ENCODE peak calls at places on chromosomes 12 and 14, in four cellular contexts. Z, Y, K and T are unnamed samples.

GRCh38 chr12:67925077-67925476 is 64.2 kb upstream of the IFNG-AS1 start:
- DNase-seq in K (no peak), Y (no peak), Z (no peak), T (no peak)

GRCh38 chr14:82046512-82047226 is 513.0 kb upstream of the SEL1L start:
- DNase-seq in Z (no peak), K (no peak), Y (no peak), T (no peak)

GRCh38 chr14:100955201-100955600 is 51.7 kb upstream of the RTL1 start:
- DNase-seq in Y (peak), Z (no peak), K (no peak), T (no peak)

GRCh38 chr12:29961231-29961630 is 177.5 kb upstream of the TMTC1 start:
- DNase-seq in K (no peak), Y (no peak), Z (no peak), T (no peak)

GRCh38 chr12:59472273-59472672 is 123.6 kb upstream of the SLC16A7 start:
- DNase-seq in K (no peak), Z (no peak), Y (no peak), T (no peak)

GRCh38 chr14:33509927-33510535 is 440.8 kb downstream of the EGLN3 start:
- DNase-seq in Z (no peak), K (peak), Y (peak), T (no peak)

GRCh38 chr12:100164153-100164704 is 21.6 kb upstream of the BLTP3B start:
- DNase-seq in Y (no peak), K (no peak), Z (no peak), T (no peak)

GRCh38 chr12:82996168-82996812 is 309.6 kb downstream of the TMTC2 start:
- DNase-seq in Z (peak), K (no peak), Y (no peak), T (no peak)

GRCh38 chr12:11719678-11720099 is 70.2 kb downstream of the ETV6 start:
- DNase-seq in K (no peak), Z (no peak), Y (peak), T (peak)

GRCh38 chr12:78146365-78146772 is 315.7 kb downstream of the NAV3 start:
- DNase-seq in Y (peak), Z (no peak), K (no peak), T (no peak)

GRCh38 chr14:57078054-57078453 is 190.7 kb downstream of the EXOC5 start:
- DNase-seq in Z (no peak), K (no peak), Y (no peak), T (no peak)

GRCh38 chr12:3200032-3200617 is 122.9 kb downstream of the TSPAN9 start:
- DNase-seq in Y (peak), K (peak), Z (peak), T (peak)

GRCh38 chr14:105082703-105083102 is 17.5 kb upstream of the GPR132 start:
- DNase-seq in K (no peak), Y (no peak), Z (no peak), T (no peak)

GRCh38 chr12:101204598-101205304 is 5.3 kb downstream of the SLC5A8 start:
- DNase-seq in K (no peak), Z (no peak), Y (peak), T (peak)

GRCh38 chr14:99772371-99773283 is 20.6 kb upstream of the EML1 start:
- DNase-seq in Y (no peak), K (no peak), Z (no peak), T (no peak)

GRCh38 chr12:34363050-34363673 is 340.9 kb downstream of the ALG10 start:
- DNase-seq in K (no peak), Y (peak), Z (no peak), T (no peak)

GRCh38 chr14:56813143-56813551 is 2.9 kb upstream of the OTX2 start:
- DNase-seq in Y (no peak), K (no peak), Z (no peak), T (no peak)

GRCh38 chr14:53956427-53957201 is at the start of gene BMP4:
- DNase-seq in Z (peak), Y (peak), K (peak), T (peak)

GRCh38 chr14:63465347-63465746 is 77.8 kb downstream of the PPP2R5E start:
- DNase-seq in Z (no peak), Y (no peak), K (no peak), T (no peak)

GRCh38 chr14:72600551-72601330 is 293.2 kb downstream of the DPF3 start:
- DNase-seq in Y (no peak), Z (no peak), K (no peak), T (no peak)

GRCh38 chr14:71692496-71692895 is 239.7 kb upstream of the RGS6 start:
- DNase-seq in Z (no peak), K (no peak), Y (peak), T (no peak)

GRCh38 chr12:27979145-27979544 is 6.6 kb upstream of the PTHLH start:
- DNase-seq in Z (no peak), K (no peak), Y (no peak), T (no peak)

GRCh38 chr12:65673732-65674131 is 150.6 kb upstream of the HMGA2 start:
- DNase-seq in Y (no peak), K (no peak), Z (no peak), T (no peak)

GRCh38 chr12:15684896-15685658 is 104.1 kb downstream of the EPS8 start:
- DNase-seq in Z (no peak), Y (no peak), K (no peak), T (no peak)

GRCh38 chr14:91897121-91897701 is 29.9 kb upstream of the TC2N start:
- DNase-seq in Z (peak), Y (no peak), K (no peak), T (peak)

GRCh38 chr12:121095544-121096198 is 37.0 kb upstream of the P2RX7 start:
- DNase-seq in K (peak), Z (peak), Y (peak), T (peak)

GRCh38 chr12:12779529-12779928 is 5.9 kb upstream of the APOLD1 start:
- DNase-seq in K (no peak), Z (no peak), Y (peak), T (no peak)

GRCh38 chr12:117019866-117020265 is 79.3 kb downstream of the TESC start:
- DNase-seq in Z (no peak), Y (no peak), K (no peak), T (no peak)

GRCh38 chr14:75285331-75285730 is 6.7 kb downstream of the FOS start:
- DNase-seq in Y (no peak), K (no peak), Z (no peak), T (no peak)

GRCh38 chr14:103382375-103382774 is 2.8 kb upstream of the MARK3 start:
- DNase-seq in K (no peak), Y (peak), Z (no peak), T (no peak)

GRCh38 chr12:84642201-84642600 is 270.4 kb downstream of the SLC6A15 start:
- DNase-seq in Z (no peak), K (no peak), Y (no peak), T (no peak)